ENCODE peak calls at places on chromosomes 7 and 10, in five cellular contexts. C, J, Q, R and Y are unnamed samples.

GRCh38 chr10:43913676-43914235 is 265.1 kb upstream of the ZNF32 start:
- DNase-seq in R (peak; percentile 15), C (no peak), J (no peak), Q (no peak), Y (no peak)

GRCh38 chr7:149719050-149719899 is 54.1 kb downstream of the ZNF467 start:
- DNase-seq in Q (no peak), R (peak; percentile 16), J (no peak), C (no peak), Y (no peak)

GRCh38 chr7:30928254-30928872 is 16.7 kb downstream of the AQP1 start:
- DNase-seq in C (peak; percentile 15), R (no peak), J (no peak), Q (no peak), Y (no peak)

GRCh38 chr10:70169661-70170364 is 501 bp downstream of the SAR1A start:
- DNase-seq in R (no peak), J (peak; percentile 45), Q (no peak), C (no peak), Y (no peak)

GRCh38 chr10:82251222-82251977 is 376.4 kb downstream of the NRG3 start:
- DNase-seq in R (no peak), J (no peak), Q (no peak), C (no peak), Y (no peak)

GRCh38 chr7:121076350-121077164 is 88.0 kb downstream of the CPED1 start:
- DNase-seq in C (no peak), Q (no peak), R (peak; percentile 77), J (no peak), Y (no peak)

GRCh38 chr10:21517983-21518628 is 7.4 kb downstream of the SKIDA1 start:
- DNase-seq in Q (peak; percentile 91), J (no peak), C (no peak), R (peak; percentile 54), Y (no peak)

GRCh38 chr7:133601607-133602006 is 348.7 kb downstream of the EXOC4 start:
- DNase-seq in C (no peak), J (no peak), R (no peak), Q (no peak), Y (no peak)

GRCh38 chr10:4865945-4866661 is 40.1 kb downstream of the AKR1E2 start:
- DNase-seq in C (no peak), J (no peak), Q (no peak), R (no peak), Y (no peak)

GRCh38 chr10:132036887-132037675 is 28.7 kb upstream of the JAKMIP3 start:
- DNase-seq in C (no peak), J (no peak), Q (peak; percentile 26), R (no peak), Y (no peak)

GRCh38 chr10:132035476-132035875 is 30.3 kb upstream of the JAKMIP3 start:
- DNase-seq in R (no peak), J (no peak), C (no peak), Q (no peak), Y (no peak)

GRCh38 chr10:132033632-132034031 is 32.1 kb upstream of the JAKMIP3 start:
- DNase-seq in R (no peak), J (no peak), Q (no peak), C (no peak), Y (no peak)

GRCh38 chr10:132037676-132037975 is 28.1 kb upstream of the JAKMIP3 start:
- DNase-seq in Q (peak; percentile 23), J (no peak), R (no peak), C (no peak), Y (no peak)

GRCh38 chr10:132036153-132036886 is 29.4 kb upstream of the JAKMIP3 start:
- DNase-seq in J (no peak), R (peak; percentile 21), Q (peak; percentile 64), C (no peak), Y (no peak)
- H3K4me3 ChIP-seq in J (peak overlapping the region; percentile 41), R (peak overlapping the region; percentile 43), Q (peak overlapping the region; percentile 39), C (peak overlapping the region; percentile 15), Y (no peak overlapping the region)

GRCh38 chr7:155106356-155106755 is 36.2 kb downstream of the HTR5A start:
- DNase-seq in R (no peak), Q (no peak), J (no peak), C (no peak), Y (no peak)

GRCh38 chr7:155108144-155108901 is 38.2 kb downstream of the HTR5A start:
- DNase-seq in R (no peak), C (no peak), J (no peak), Q (no peak), Y (no peak)

GRCh38 chr7:155104913-155105312 is 34.8 kb downstream of the HTR5A start:
- DNase-seq in R (no peak), Q (no peak), J (no peak), C (peak; percentile 37), Y (no peak)

DNA sequence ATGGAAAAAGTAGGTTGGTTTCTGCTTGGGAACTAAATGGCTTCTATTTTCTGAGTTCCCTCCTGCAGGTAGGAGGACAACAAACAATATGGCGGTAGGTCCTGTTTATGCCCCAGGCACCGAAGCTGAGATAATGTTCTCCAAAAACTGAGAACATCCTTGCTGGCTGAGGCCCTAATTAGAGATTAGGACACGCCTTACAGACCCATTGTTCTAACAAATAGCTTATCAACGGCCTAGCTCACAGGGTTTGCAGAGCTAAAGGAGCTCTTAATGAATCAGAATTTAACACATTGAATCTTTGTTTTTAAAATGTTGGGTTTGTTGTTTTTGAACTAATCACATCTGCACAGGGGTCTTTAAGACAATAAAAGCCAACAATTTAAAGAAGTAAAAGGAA is 37.0 kb downstream of the HTR5A start:
- DNase-seq in C (no peak), J (no peak), Q (no peak), R (no peak), Y (no peak)
- H3K27me3 ChIP-seq in C (no peaks in the 10 kb centered on the region), J (no peaks in the 10 kb centered on the region), Q (no peaks in the 10 kb centered on the region), R (peaks cover 30% of the 10 kb centered on the region), Y (peaks cover 5% of the 10 kb centered on the region)

GRCh38 chr7:100128602-100128963 is 1.8 kb downstream of the MBLAC1 start:
- DNase-seq in R (no peak), Q (no peak), C (no peak), J (no peak), Y (no peak)
- H3K4me3 ChIP-seq in R (no peak overlapping the region), Q (no peak overlapping the region), C (no peak overlapping the region), J (no peak overlapping the region), Y (no peak overlapping the region)

GRCh38 chr10:100715101-100715444 is 30.3 kb upstream of the PAX2 start:
- DNase-seq in J (no peak), C (no peak), R (no peak), Q (no peak), Y (no peak)
- H3K27me3 ChIP-seq in J (peaks cover 100% of the 10 kb centered on the region), C (peaks cover 67% of the 10 kb centered on the region), R (peaks cover 45% of the 10 kb centered on the region), Q (peaks cover 99% of the 10 kb centered on the region), Y (peaks cover 46% of the 10 kb centered on the region)

GRCh38 chr7:28980504-28981281 is 22.6 kb upstream of the TRIL start:
- DNase-seq in C (no peak), J (no peak), R (peak; percentile 49), Q (no peak), Y (no peak)

GRCh38 chr7:28975987-28976386 is 17.9 kb upstream of the TRIL start:
- DNase-seq in Q (no peak), C (no peak), J (no peak), R (no peak), Y (no peak)

GRCh38 chr7:28981282-28981555 is 23.1 kb upstream of the TRIL start:
- DNase-seq in C (no peak), R (no peak), Q (no peak), J (no peak), Y (no peak)

GRCh38 chr7:28979791-28980190 is 21.7 kb upstream of the TRIL start:
- DNase-seq in J (no peak), R (no peak), C (no peak), Q (no peak), Y (no peak)

DNA sequence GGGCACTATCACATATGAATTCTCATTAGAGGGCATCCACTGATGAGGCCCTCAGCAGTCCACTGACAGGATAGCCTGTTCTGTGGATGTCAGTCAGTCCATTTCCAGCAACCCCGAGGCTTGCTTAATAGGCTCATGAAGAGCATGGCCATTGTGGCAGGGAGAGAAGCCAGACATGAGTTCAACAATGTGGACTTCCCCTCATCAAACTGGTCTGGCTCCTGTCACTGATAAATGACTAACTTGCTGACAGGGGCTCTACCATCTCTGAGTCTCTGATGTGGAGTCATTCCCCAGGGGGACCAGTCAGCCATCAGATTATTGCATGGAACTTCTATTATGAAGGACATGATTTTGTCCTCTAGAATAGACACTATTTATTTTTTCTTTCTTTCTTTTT is 19.8 kb upstream of the TRIL start:
- DNase-seq in R (no peak), C (no peak), Q (peak; percentile 31), J (no peak), Y (no peak)
- H3K4me3 ChIP-seq in R (no peak overlapping the region), C (no peak overlapping the region), Q (no peak overlapping the region), J (no peak overlapping the region), Y (no peak overlapping the region)

GRCh38 chr10:13043520-13043919 is 42.0 kb upstream of the CCDC3 start:
- DNase-seq in J (no peak), C (no peak), Q (no peak), R (no peak), Y (no peak)

GRCh38 chr10:13037832-13038231 is 36.3 kb upstream of the CCDC3 start:
- DNase-seq in C (no peak), R (no peak), Q (no peak), J (no peak), Y (no peak)

GRCh38 chr10:13036841-13037240 is 35.3 kb upstream of the CCDC3 start:
- DNase-seq in C (no peak), Q (no peak), R (no peak), J (no peak), Y (no peak)

GRCh38 chr10:13039761-13040160 is 38.2 kb upstream of the CCDC3 start:
- DNase-seq in J (no peak), R (no peak), Q (no peak), C (no peak), Y (no peak)

GRCh38 chr10:13038346-13038745 is 36.8 kb upstream of the CCDC3 start:
- DNase-seq in C (no peak), J (no peak), R (no peak), Q (no peak), Y (no peak)
- H3K27me3 ChIP-seq in C (no peaks in the 10 kb centered on the region), J (no peaks in the 10 kb centered on the region), R (no peaks in the 10 kb centered on the region), Q (no peaks in the 10 kb centered on the region), Y (peaks cover 3% of the 10 kb centered on the region)

DNA sequence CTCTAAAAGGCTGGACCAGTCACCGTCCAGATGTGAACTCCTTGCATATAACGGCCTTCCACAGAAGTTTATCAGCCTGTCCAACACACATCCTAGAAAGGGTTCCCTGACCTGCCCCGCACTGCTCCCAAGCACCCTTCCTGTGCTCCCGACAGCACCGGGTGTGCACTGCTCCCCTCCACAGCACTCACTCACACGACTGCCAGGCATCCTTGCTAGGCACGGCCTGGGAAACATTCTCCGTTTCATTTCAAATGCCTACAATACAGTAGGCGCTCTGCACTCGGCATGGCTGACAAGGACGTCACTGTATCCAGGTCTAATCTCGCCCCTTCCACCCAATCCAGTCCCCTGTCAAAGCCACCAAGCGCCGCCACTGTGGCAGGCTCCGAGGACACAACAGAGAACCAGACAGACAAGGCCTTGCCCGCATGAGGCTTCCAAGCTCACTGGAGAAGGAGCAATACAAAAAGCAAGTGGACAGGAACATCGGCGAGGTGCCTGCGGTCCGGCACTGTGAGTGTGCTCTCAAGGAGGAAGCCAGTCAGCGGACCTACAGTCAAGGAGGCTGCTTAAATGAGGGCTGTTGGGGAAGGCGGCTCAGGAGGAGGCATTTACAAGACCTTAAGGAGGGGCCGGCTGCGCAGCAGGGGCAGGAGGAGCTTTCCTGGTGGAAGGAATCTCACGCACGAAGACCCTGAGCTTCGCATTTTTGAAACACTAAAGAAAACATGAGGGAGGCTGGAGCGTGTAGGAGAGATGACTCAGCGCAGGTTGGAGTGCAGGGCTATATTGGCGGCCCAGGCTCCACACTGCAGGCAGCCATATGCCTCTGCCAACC is 29.2 kb downstream of the GNA12 start:
- DNase-seq in R (no peak), J (no peak), C (no peak), Q (no peak), Y (no peak)
- H3K4me3 ChIP-seq in R (no peak overlapping the region), J (no peak overlapping the region), C (no peak overlapping the region), Q (no peak overlapping the region), Y (no peak overlapping the region)